ENCODE peak calls at places on chromosomes 4 and X, in eight cellular contexts. Y, A, B, D, Z, O, Q and M are unnamed samples.

GRCh38 chr4:183846951-183847350 is 58.2 kb upstream of the STOX2 start:
- DNase-seq in Q (no peak), Y (no peak), Z (no peak), B (no peak), D (no peak), A (no peak), O (no peak), M (no peak)

GRCh38 chr4:171484681-171485080 is 328.5 kb upstream of the GALNTL6 start:
- DNase-seq in D (no peak), Z (no peak), A (no peak), O (no peak), B (no peak), Y (no peak), Q (no peak), M (peak; percentile 1)

GRCh38 chrX:136497556-136498048 is at the start of gene HTATSF1:
- DNase-seq in Y (no peak), Z (no peak), B (no peak), Q (no peak), D (peak; percentile 5), A (no peak), O (no peak), M (peak; percentile 4)

GRCh38 chrX:39475372-39475771 is 622.4 kb downstream of the BCOR start:
- DNase-seq in A (no peak), Y (no peak), Z (no peak), B (no peak), Q (no peak), O (no peak), D (no peak), M (no peak)

GRCh38 chr4:82733636-82734035 is 65.0 kb downstream of the SCD5 start:
- DNase-seq in Q (no peak), Y (peak; percentile 4), B (peak; percentile 92), Z (no peak), A (peak; percentile 34), O (no peak), D (no peak), M (peak; percentile 91)

GRCh38 chrX:31524182-31524581 is 452.3 kb upstream of the FTHL17 start:
- DNase-seq in D (no peak), A (peak; percentile 43), B (no peak), Y (no peak), Q (no peak), Z (no peak), O (no peak), M (no peak)

GRCh38 chr4:141642711-141643110 is 6.3 kb downstream of the IL15 start:
- DNase-seq in D (no peak), A (no peak), Y (no peak), O (no peak), Q (no peak), Z (no peak), B (peak; percentile 37), M (peak; percentile 84)

GRCh38 chr4:145484240-145484846 is 2.7 kb downstream of the SMAD1 start:
- DNase-seq in Y (no peak), B (no peak), A (no peak), Q (no peak), O (no peak), D (no peak), Z (no peak), M (no peak)

GRCh38 chr4:87961993-87962791 is 13.3 kb upstream of the SPP1 start:
- DNase-seq in A (peak; percentile 41), Q (no peak), Z (no peak), Y (no peak), O (no peak), D (no peak), B (peak; percentile 52), M (peak; percentile 82)

GRCh38 chrX:109601458-109601857 is 23.5 kb downstream of the KCNE5 start:
- DNase-seq in Y (no peak), A (no peak), Q (no peak), D (no peak), B (no peak), O (no peak), Z (no peak), M (no peak)

GRCh38 chrX:38220936-38221386 is 290 bp upstream of the SRPX start:
- DNase-seq in A (peak; percentile 79), O (no peak), Y (no peak), D (no peak), B (no peak), Q (no peak), Z (no peak), M (no peak)

GRCh38 chr4:66376921-66377320 is 706.6 kb upstream of the EPHA5 start:
- DNase-seq in Y (no peak), B (no peak), Q (no peak), Z (no peak), O (no peak), D (no peak), A (peak; percentile 66), M (no peak)

GRCh38 chrX:57104921-57105398 is 16.4 kb downstream of the SPIN2B start:
- DNase-seq in B (no peak), Y (no peak), A (no peak), O (no peak), D (no peak), Q (no peak), Z (no peak), M (no peak)

GRCh38 chr4:42397635-42398447 is 553 bp downstream of the SHISA3 start:
- DNase-seq in D (no peak), O (peak; percentile 29), A (peak; percentile 49), Q (no peak), Y (peak; percentile 19), Z (no peak), B (peak; percentile 25), M (no peak)

GRCh38 chrX:108304210-108304609 is 134.0 kb downstream of the COL4A6 start:
- DNase-seq in Y (no peak), D (no peak), O (peak; percentile 31), Q (no peak), Z (no peak), A (peak; percentile 52), B (no peak), M (peak; percentile 21)

GRCh38 chrX:119453202-119453601 is 15.0 kb upstream of the SLC25A5 start:
- DNase-seq in A (no peak), O (no peak), Y (no peak), D (no peak), B (no peak), Z (no peak), Q (no peak), M (no peak)

GRCh38 chr4:44446801-44447562 is 1.6 kb downstream of the KCTD8 start:
- DNase-seq in Z (no peak), D (no peak), O (no peak), B (no peak), Y (no peak), Q (no peak), A (peak; percentile 0), M (no peak)

GRCh38 chr4:150938417-150938816 is 76.7 kb downstream of the LRBA start:
- DNase-seq in O (no peak), A (no peak), Z (no peak), Q (no peak), D (no peak), Y (no peak), B (no peak), M (peak; percentile 20)

GRCh38 chr4:177554966-177555574 is 112.8 kb upstream of the AGA start:
- DNase-seq in O (peak; percentile 36), Q (no peak), B (peak; percentile 16), Z (no peak), A (peak; percentile 63), D (no peak), Y (peak; percentile 31), M (peak; percentile 21)

GRCh38 chrX:105837227-105837626 is 14.9 kb downstream of the NRK start:
- DNase-seq in D (peak; percentile 0), O (no peak), B (peak; percentile 77), A (peak; percentile 91), Z (no peak), Q (peak; percentile 69), Y (no peak), M (peak; percentile 69)

GRCh38 chrX:70664726-70665125 is 220.1 kb downstream of the DLG3 start:
- DNase-seq in O (peak; percentile 27), B (peak; percentile 9), D (no peak), Z (no peak), A (peak; percentile 40), Q (peak; percentile 7), Y (no peak), M (peak; percentile 44)

GRCh38 chr4:36010531-36010930 is 233.8 kb downstream of the ARAP2 start:
- DNase-seq in Q (no peak), O (no peak), A (no peak), D (no peak), Y (no peak), B (no peak), Z (no peak), M (no peak)

GRCh38 chr4:185774815-185775684 is 36.9 kb downstream of the SORBS2 start:
- DNase-seq in B (no peak), Y (no peak), Z (no peak), D (peak; percentile 40), A (peak; percentile 89), Q (peak; percentile 69), O (no peak), M (peak; percentile 67)

GRCh38 chr4:119025916-119026661 is 109.5 kb upstream of the MYOZ2 start:
- DNase-seq in B (peak; percentile 84), A (peak; percentile 94), Z (no peak), D (no peak), Y (no peak), O (peak; percentile 83), Q (no peak), M (peak; percentile 94)

GRCh38 chrX:31099536-31100090 is 27.8 kb upstream of the FTHL17 start:
- DNase-seq in A (no peak), Y (peak; percentile 29), O (peak; percentile 4), Q (no peak), Z (no peak), B (peak; percentile 46), D (no peak), M (peak; percentile 55)

GRCh38 chrX:17642891-17643290 is 94.4 kb upstream of the SCML1 start:
- DNase-seq in O (no peak), Y (no peak), Z (no peak), A (no peak), B (no peak), Q (no peak), D (no peak), M (peak; percentile 30)

GRCh38 chr4:18398661-18399060 is 377.1 kb upstream of the LCORL start:
- DNase-seq in D (no peak), B (no peak), Z (no peak), Q (no peak), Y (no peak), O (no peak), A (no peak), M (no peak)

GRCh38 chr4:108731001-108731400 is 31.9 kb downstream of the ETNPPL start:
- DNase-seq in B (no peak), A (no peak), Z (no peak), O (no peak), Q (no peak), Y (no peak), D (no peak), M (no peak)

GRCh38 chr4:38509551-38509950 is 154.4 kb upstream of the KLF3 start:
- DNase-seq in Z (peak; percentile 56), A (no peak), O (no peak), B (no peak), Q (no peak), Y (no peak), D (no peak), M (no peak)

GRCh38 chr4:8524595-8525382 is 55.4 kb upstream of the GPR78 start:
- DNase-seq in Y (no peak), B (no peak), O (no peak), D (no peak), A (no peak), Q (no peak), Z (no peak), M (no peak)

GRCh38 chr4:169351860-169352259 is 81.1 kb upstream of the SH3RF1 start:
- DNase-seq in Y (no peak), B (no peak), D (no peak), Q (no peak), A (peak; percentile 78), O (no peak), Z (no peak), M (no peak)

GRCh38 chrX:49029876-49030275 is 13.3 kb downstream of the TFE3 start:
- DNase-seq in Y (no peak), D (no peak), A (no peak), B (peak; percentile 76), Q (no peak), O (no peak), Z (no peak), M (peak; percentile 72)

GRCh38 chr4:68599150-68599549 is 23.0 kb upstream of the UGT2B17 start:
- DNase-seq in Z (no peak), O (no peak), B (peak; percentile 11), D (no peak), A (no peak), Q (no peak), Y (no peak), M (peak; percentile 29)

GRCh38 chrX:29926056-29926455 is 289.3 kb upstream of the MAGEB2 start:
- DNase-seq in B (no peak), Y (no peak), D (no peak), Q (no peak), A (no peak), O (no peak), Z (no peak), M (no peak)